ENCODE peak calls at places on chromosomes 11 and 22, in four cellular contexts. One of them, this sample, is unnamed.

GRCh38 chr22:42189761-42190160 is 59.2 kb upstream of the CYP2D6 start:
- DNase-seq in IMR-90: no peak
- DNase-seq in K562: no peak
- DNase-seq in coronary artery: no peak
- DNase-seq in this sample: no peak

GRCh38 chr11:31141804-31142203 is 227.7 kb downstream of the DCDC1 start:
- DNase-seq in coronary artery: no peak
- DNase-seq in K562: no peak
- DNase-seq in IMR-90: no peak
- DNase-seq in this sample: no peak

GRCh38 chr11:120335596-120335927 is 651 bp upstream of the ARHGEF12 start:
- DNase-seq in K562: no peak
- DNase-seq in IMR-90: peak
- DNase-seq in coronary artery: no peak
- DNase-seq in this sample: no peak

GRCh38 chr22:50318356-50318697 is 8.5 kb downstream of the DENND6B start:
- DNase-seq in K562: no peak
- DNase-seq in coronary artery: no peak
- DNase-seq in IMR-90: no peak
- DNase-seq in this sample: no peak

GRCh38 chr11:69333906-69334305 is 40.0 kb downstream of the MYEOV start:
- DNase-seq in coronary artery: peak
- DNase-seq in K562: no peak
- DNase-seq in IMR-90: peak
- DNase-seq in this sample: no peak

GRCh38 chr22:41555325-41555724 is 5.5 kb upstream of the CSDC2 start:
- DNase-seq in IMR-90: no peak
- DNase-seq in K562: no peak
- DNase-seq in coronary artery: no peak
- DNase-seq in this sample: no peak

GRCh38 chr11:100855466-100856067 is 168.5 kb downstream of the ARHGAP42 start:
- DNase-seq in coronary artery: no peak
- DNase-seq in K562: peak
- DNase-seq in IMR-90: peak
- DNase-seq in this sample: no peak

GRCh38 chr11:28836285-28837081 is 728.3 kb downstream of the METTL15 start:
- DNase-seq in IMR-90: peak
- DNase-seq in coronary artery: no peak
- DNase-seq in K562: no peak
- DNase-seq in this sample: no peak

GRCh38 chr11:119316017-119316728 is 757 bp downstream of the MCAM start:
- DNase-seq in IMR-90: no peak
- DNase-seq in K562: peak
- DNase-seq in coronary artery: peak
- DNase-seq in this sample: peak

GRCh38 chr11:102783720-102784119 is 3.3 kb upstream of the MMP10 start:
- DNase-seq in K562: no peak
- DNase-seq in IMR-90: no peak
- DNase-seq in coronary artery: no peak
- DNase-seq in this sample: no peak

GRCh38 chr22:24146190-24146616 is 35.1 kb upstream of the SUSD2 start:
- DNase-seq in coronary artery: no peak
- DNase-seq in K562: peak
- DNase-seq in IMR-90: peak
- DNase-seq in this sample: no peak

GRCh38 chr11:32881286-32881685 is 11.3 kb upstream of the QSER1 start:
- DNase-seq in IMR-90: peak
- DNase-seq in K562: no peak
- DNase-seq in coronary artery: no peak
- DNase-seq in this sample: no peak

GRCh38 chr11:69050592-69051380 is 2.1 kb downstream of the TPCN2 start:
- DNase-seq in coronary artery: no peak
- DNase-seq in IMR-90: no peak
- DNase-seq in K562: no peak
- DNase-seq in this sample: peak

GRCh38 chr11:774873-775592 is 2.3 kb downstream of the GATD1 start:
- DNase-seq in IMR-90: peak
- DNase-seq in K562: no peak
- DNase-seq in coronary artery: no peak
- DNase-seq in this sample: no peak

GRCh38 chr11:62340269-62340901 is 3.1 kb downstream of the ASRGL1 start:
- DNase-seq in K562: peak
- DNase-seq in coronary artery: no peak
- DNase-seq in IMR-90: peak
- DNase-seq in this sample: peak

GRCh38 chr22:20566420-20567260 is 59.2 kb downstream of the MED15 start:
- DNase-seq in IMR-90: peak
- DNase-seq in coronary artery: no peak
- DNase-seq in K562: no peak
- DNase-seq in this sample: no peak

GRCh38 chr11:134749040-134749586 is 337.1 kb upstream of the B3GAT1 start:
- DNase-seq in IMR-90: no peak
- DNase-seq in coronary artery: peak
- DNase-seq in K562: no peak
- DNase-seq in this sample: no peak

GRCh38 chr11:267491-267994 is 10.7 kb upstream of the NLRP6 start:
- DNase-seq in coronary artery: no peak
- DNase-seq in K562: peak
- DNase-seq in IMR-90: no peak
- DNase-seq in this sample: no peak

GRCh38 chr11:102914238-102915043 is 39.7 kb upstream of the MMP12 start:
- DNase-seq in coronary artery: no peak
- DNase-seq in IMR-90: peak
- DNase-seq in K562: no peak
- DNase-seq in this sample: peak

GRCh38 chr22:46626911-46627805 is 7.0 kb downstream of the GRAMD4 start:
- DNase-seq in coronary artery: no peak
- DNase-seq in IMR-90: no peak
- DNase-seq in K562: peak
- DNase-seq in this sample: no peak

GRCh38 chr11:72724851-72725730 is 27.1 kb downstream of the ARAP1 start:
- DNase-seq in coronary artery: no peak
- DNase-seq in K562: peak
- DNase-seq in IMR-90: peak
- DNase-seq in this sample: peak

GRCh38 chr22:27799334-27800249 is 2.0 kb downstream of the MN1 start:
- DNase-seq in IMR-90: no peak
- DNase-seq in K562: no peak
- DNase-seq in coronary artery: no peak
- DNase-seq in this sample: no peak

GRCh38 chr22:29004647-29005371 is 56.8 kb downstream of the C22orf31 start:
- DNase-seq in coronary artery: no peak
- DNase-seq in IMR-90: peak
- DNase-seq in K562: peak
- DNase-seq in this sample: peak

GRCh38 chr11:102168483-102168882 is 58.2 kb downstream of the YAP1 start:
- DNase-seq in coronary artery: no peak
- DNase-seq in IMR-90: no peak
- DNase-seq in K562: no peak
- DNase-seq in this sample: no peak

GRCh38 chr22:17158568-17159503 is at the start of gene HDHD5:
- DNase-seq in IMR-90: peak
- DNase-seq in coronary artery: peak
- DNase-seq in K562: peak
- DNase-seq in this sample: peak

GRCh38 chr11:125663910-125664309 is 16.7 kb downstream of the ACRV1 start:
- DNase-seq in K562: no peak
- DNase-seq in coronary artery: no peak
- DNase-seq in IMR-90: no peak
- DNase-seq in this sample: no peak

GRCh38 chr11:72618801-72619200 is 55.4 kb downstream of the PDE2A start:
- DNase-seq in coronary artery: no peak
- DNase-seq in K562: no peak
- DNase-seq in IMR-90: peak
- DNase-seq in this sample: no peak

GRCh38 chr11:12193515-12194336 is 83.3 kb downstream of the MICAL2 start:
- DNase-seq in K562: no peak
- DNase-seq in IMR-90: no peak
- DNase-seq in coronary artery: peak
- DNase-seq in this sample: no peak

GRCh38 chr22:49629586-49630447 is 197.9 kb downstream of the BRD1 start:
- DNase-seq in K562: no peak
- DNase-seq in IMR-90: no peak
- DNase-seq in coronary artery: no peak
- DNase-seq in this sample: no peak

GRCh38 chr22:48079505-48080295 is 1317.2 kb downstream of the TBC1D22A start:
- DNase-seq in K562: no peak
- DNase-seq in coronary artery: no peak
- DNase-seq in IMR-90: no peak
- DNase-seq in this sample: no peak

GRCh38 chr11:91163619-91164451 is 941.0 kb upstream of the CHORDC1 start:
- DNase-seq in K562: no peak
- DNase-seq in IMR-90: peak
- DNase-seq in coronary artery: no peak
- DNase-seq in this sample: no peak

GRCh38 chr22:27215826-27216320 is 558.5 kb downstream of the MIAT start:
- DNase-seq in IMR-90: no peak
- DNase-seq in K562: no peak
- DNase-seq in coronary artery: peak
- DNase-seq in this sample: no peak

GRCh38 chr11:65793144-65793581 is 6.3 kb downstream of the OVOL1 start:
- DNase-seq in coronary artery: no peak
- DNase-seq in IMR-90: no peak
- DNase-seq in K562: no peak
- DNase-seq in this sample: no peak

GRCh38 chr11:125990244-125990643 is 44.4 kb downstream of the VSIG10L2 start:
- DNase-seq in IMR-90: peak
- DNase-seq in coronary artery: no peak
- DNase-seq in K562: no peak
- DNase-seq in this sample: peak

GRCh38 chr22:24816841-24817240 is 10.8 kb downstream of the SGSM1 start:
- DNase-seq in coronary artery: no peak
- DNase-seq in IMR-90: no peak
- DNase-seq in K562: no peak
- DNase-seq in this sample: no peak

DNA sequence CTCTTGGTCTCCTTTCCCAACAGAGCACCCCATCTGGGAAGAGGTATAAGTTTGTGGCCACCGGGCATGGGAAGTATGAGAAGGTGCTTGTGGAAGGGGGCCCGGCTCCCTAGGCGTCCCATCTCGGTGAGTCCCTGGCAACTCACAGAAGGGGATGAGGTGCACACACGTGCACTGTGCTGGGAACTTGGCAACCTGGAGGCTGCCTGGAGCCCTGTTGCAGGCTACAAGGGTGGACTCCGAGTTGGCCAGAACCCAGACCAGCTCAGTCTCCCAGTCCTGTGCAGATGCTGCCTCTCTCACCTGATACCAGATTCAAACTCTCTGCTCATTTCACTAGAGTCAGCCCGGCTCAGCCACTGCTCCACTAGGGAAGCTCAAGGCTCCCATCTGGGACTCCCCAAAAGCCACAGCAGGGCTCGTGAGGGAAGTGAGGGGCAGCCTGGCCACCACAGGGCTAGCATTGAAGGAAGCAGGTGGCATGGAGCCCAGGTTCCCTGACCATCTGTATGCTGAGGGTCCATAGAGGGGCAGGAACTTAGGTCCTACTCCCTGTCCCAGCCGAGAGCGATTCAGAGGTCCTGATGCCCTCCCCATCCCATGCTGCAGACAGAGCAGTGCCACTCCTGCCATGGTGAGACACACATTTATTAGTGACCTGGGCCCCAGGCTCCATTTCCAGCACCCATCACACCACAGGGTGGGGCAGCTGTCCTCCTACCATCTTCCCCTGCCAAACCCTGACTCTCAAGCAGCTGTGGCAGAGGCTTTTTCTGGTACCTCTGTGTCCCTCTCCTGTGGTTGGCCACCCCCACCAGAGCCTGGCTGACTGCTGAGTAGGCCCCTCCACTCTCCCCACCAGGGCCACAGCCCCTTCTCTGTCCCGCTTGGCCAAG is 4.0 kb downstream of the PRR33 start:
- DNase-seq in coronary artery: no peak
- DNase-seq in K562: no peak
- DNase-seq in IMR-90: no peak
- DNase-seq in this sample: no peak
- H3K27ac ChIP-seq in coronary artery: no peak
- H3K27ac ChIP-seq in K562: no peak
- H3K27ac ChIP-seq in IMR-90: no peak
- H3K27ac ChIP-seq in this sample: no peak

GRCh38 chr11:75142714-75143419 is 8.0 kb upstream of the SLCO2B1 start:
- DNase-seq in K562: peak
- DNase-seq in IMR-90: peak
- DNase-seq in coronary artery: no peak
- DNase-seq in this sample: peak
- H3K27ac ChIP-seq in K562: peak
- H3K27ac ChIP-seq in IMR-90: peak
- H3K27ac ChIP-seq in coronary artery: no peak
- H3K27ac ChIP-seq in this sample: peak

GRCh38 chr11:92658733-92659132 is 310.7 kb upstream of the MTNR1B start:
- DNase-seq in coronary artery: no peak
- DNase-seq in K562: no peak
- DNase-seq in IMR-90: no peak
- DNase-seq in this sample: no peak
- H3K27ac ChIP-seq in coronary artery: no peak
- H3K27ac ChIP-seq in K562: no peak
- H3K27ac ChIP-seq in IMR-90: no peak
- H3K27ac ChIP-seq in this sample: no peak

GRCh38 chr11:131033151-131033651 is 116.9 kb upstream of the SNX19 start:
- DNase-seq in coronary artery: no peak
- DNase-seq in K562: no peak
- DNase-seq in IMR-90: peak
- DNase-seq in this sample: no peak
- H3K27ac ChIP-seq in coronary artery: no peak
- H3K27ac ChIP-seq in K562: no peak
- H3K27ac ChIP-seq in IMR-90: peak
- H3K27ac ChIP-seq in this sample: no peak

GRCh38 chr22:30251661-30252226 is 5.2 kb upstream of the LIF start:
- DNase-seq in IMR-90: peak
- DNase-seq in coronary artery: no peak
- DNase-seq in K562: no peak
- DNase-seq in this sample: no peak

GRCh38 chr22:30254307-30254706 is 7.7 kb upstream of the LIF start:
- DNase-seq in K562: no peak
- DNase-seq in coronary artery: no peak
- DNase-seq in IMR-90: no peak
- DNase-seq in this sample: no peak

GRCh38 chr22:30250713-30251267 is 4.2 kb upstream of the LIF start:
- DNase-seq in IMR-90: peak
- DNase-seq in K562: no peak
- DNase-seq in coronary artery: no peak
- DNase-seq in this sample: no peak

GRCh38 chr22:30252411-30253204 is 6.0 kb upstream of the LIF start:
- DNase-seq in K562: no peak
- DNase-seq in coronary artery: no peak
- DNase-seq in IMR-90: no peak
- DNase-seq in this sample: no peak

GRCh38 chr22:30253205-30253852 is 6.8 kb upstream of the LIF start:
- DNase-seq in K562: no peak
- DNase-seq in IMR-90: peak
- DNase-seq in coronary artery: no peak
- DNase-seq in this sample: peak
- H3K27ac ChIP-seq in K562: no peak
- H3K27ac ChIP-seq in IMR-90: peak
- H3K27ac ChIP-seq in coronary artery: no peak
- H3K27ac ChIP-seq in this sample: no peak

This sample was measured in dorsolateral prefrontal cortex.